ENCODE peak calls at places on chromosomes 5 and 9, in seven cellular contexts. P is T1000; R is stimulated activated CD8-positive, alpha-beta memory T cell treated with anti-CD3 and anti-CD28 coated beads, Interleukin-15, amount 100 ng/mL, for 1 hour; K is mucosa of descending colon; E is effector CD8-positive, alpha-beta T cell; W is SK-N-DZ; N is NCI-H187. Z is an unnamed sample.

GRCh38 chr5:174317261-174317894 is 271.9 kb downstream of the NSG2 start:
- DNase-seq in W (peak; percentile 78), K (peak; percentile 9), R (no peak), P (peak; percentile 29), E (no peak), N (no peak), Z (no peak)

GRCh38 chr9:124621371-124622328 is 114.5 kb upstream of the NR5A1 start:
- DNase-seq in K (no peak), W (no peak), E (no peak), R (no peak), N (no peak), P (no peak), Z (no peak)

GRCh38 chr5:127582723-127583370 is 65.4 kb downstream of the PRRC1 start:
- DNase-seq in K (no peak), N (no peak), E (no peak), W (no peak), R (no peak), P (no peak), Z (no peak)

GRCh38 chr9:5629312-5630037 is 568 bp downstream of the RIC1 start:
- DNase-seq in P (no peak), E (peak; percentile 32), K (peak; percentile 58), W (peak; percentile 6), N (no peak), R (no peak), Z (no peak)

GRCh38 chr5:74627511-74628120 is 12.9 kb downstream of the ENC1 start:
- DNase-seq in N (no peak), K (no peak), P (no peak), E (no peak), W (no peak), R (no peak), Z (no peak)

GRCh38 chr5:38790891-38791290 is 54.9 kb upstream of the OSMR start:
- DNase-seq in R (no peak), W (no peak), K (no peak), E (no peak), P (no peak), N (no peak), Z (no peak)

GRCh38 chr9:119963258-119963797 is 594.1 kb upstream of the BRINP1 start:
- DNase-seq in R (no peak), N (no peak), K (no peak), P (no peak), E (no peak), W (no peak), Z (peak; percentile 83)

GRCh38 chr9:35814106-35814840 is 569 bp downstream of the HINT2 start:
- DNase-seq in R (no peak), W (peak; percentile 77), E (no peak), N (no peak), K (peak; percentile 67), P (no peak), Z (no peak)

GRCh38 chr9:96160866-96161265 is 141.1 kb downstream of the HSD17B3 start:
- DNase-seq in P (no peak), E (no peak), N (no peak), R (no peak), K (no peak), W (no peak), Z (no peak)

GRCh38 chr5:158466196-158466595 is 607.3 kb upstream of the CLINT1 start:
- DNase-seq in K (no peak), N (no peak), E (no peak), P (no peak), R (no peak), W (no peak), Z (no peak)

GRCh38 chr9:130824079-130824478 is 11.0 kb upstream of the ABL1 start:
- DNase-seq in N (no peak), P (no peak), E (no peak), K (no peak), R (no peak), W (no peak), Z (no peak)

GRCh38 chr5:55691265-55692105 is 20.6 kb downstream of the SLC38A9 start:
- DNase-seq in K (no peak), P (no peak), R (no peak), E (no peak), N (no peak), W (peak; percentile 34), Z (no peak)

GRCh38 chr5:122458278-122458872 is 146.3 kb downstream of the SNCAIP start:
- DNase-seq in W (peak; percentile 32), P (no peak), E (no peak), R (no peak), N (no peak), K (peak; percentile 55), Z (no peak)

GRCh38 chr5:99034336-99034735 is 105.5 kb upstream of the CHD1 start:
- DNase-seq in P (no peak), K (peak; percentile 86), W (no peak), N (no peak), E (no peak), R (no peak), Z (no peak)

GRCh38 chr5:156570615-156571014 is 243.7 kb downstream of the SGCD start:
- DNase-seq in N (no peak), P (no peak), K (no peak), E (no peak), W (no peak), R (no peak), Z (no peak)

GRCh38 chr9:20208951-20209350 is 413.3 kb downstream of the MLLT3 start:
- DNase-seq in P (no peak), W (no peak), K (no peak), R (no peak), E (no peak), N (no peak), Z (no peak)

GRCh38 chr5:63573402-63573801 is 388.8 kb downstream of the HTR1A start:
- DNase-seq in N (no peak), E (no peak), W (no peak), P (no peak), R (no peak), K (no peak), Z (no peak)

GRCh38 chr9:92679413-92680165 is 9.7 kb upstream of the IPPK start:
- DNase-seq in W (no peak), E (no peak), N (no peak), K (no peak), P (no peak), R (no peak), Z (no peak)

GRCh38 chr5:126917918-126918623 is 112.3 kb downstream of the MARCHF3 start:
- DNase-seq in W (peak; percentile 89), K (no peak), E (no peak), P (no peak), N (peak; percentile 7), R (no peak), Z (peak; percentile 50)

GRCh38 chr5:6774673-6775327 is 61.6 kb downstream of the TENT4A start:
- DNase-seq in K (no peak), N (no peak), R (no peak), E (no peak), W (no peak), P (no peak), Z (no peak)

GRCh38 chr5:141186897-141187512 is at the start of gene PCDHB9:
- DNase-seq in P (no peak), W (peak; percentile 24), N (peak; percentile 6), K (peak; percentile 16), R (no peak), E (no peak), Z (no peak)

GRCh38 chr9:104835163-104835562 is 71.2 kb downstream of the NIPSNAP3B start:
- DNase-seq in E (no peak), P (no peak), K (no peak), W (no peak), R (no peak), N (no peak), Z (no peak)

GRCh38 chr9:68974431-68974830 is 39.5 kb downstream of the PRKACG start:
- DNase-seq in N (no peak), R (no peak), W (no peak), P (no peak), E (no peak), K (no peak), Z (no peak)

GRCh38 chr5:148374693-148375360 is 8.9 kb upstream of the FBXO38 start:
- DNase-seq in P (no peak), R (no peak), W (peak; percentile 64), K (peak; percentile 64), E (no peak), N (no peak), Z (peak; percentile 30)